ENCODE peak calls at places on chromosomes 16 and 17, in nine cellular contexts. One of them, this sample, is unnamed. For H3K4me1, the result is how much of the 10 kb centered on the place peaks cover.

GRCh38 chr17:59547131-59547915 is 18.1 kb upstream of the DHX40 start:
- DNase-seq in heart left ventricle: no peak
- DNase-seq in A549: no peak
- DNase-seq in Peyer's patch: no peak
- DNase-seq in psoas muscle: no peak
- DNase-seq in thyroid gland: no peak
- DNase-seq in CD8-positive, alpha-beta memory T cell: no peak
- DNase-seq in DND-41: no peak
- DNase-seq in fibroblast of lung: peak
- DNase-seq in this sample: no peak

GRCh38 chr17:63571632-63572310 is 21.5 kb downstream of the DCAF7 start:
- DNase-seq in heart left ventricle: no peak
- DNase-seq in A549: no peak
- DNase-seq in Peyer's patch: no peak
- DNase-seq in psoas muscle: no peak
- DNase-seq in thyroid gland: no peak
- DNase-seq in CD8-positive, alpha-beta memory T cell: no peak
- DNase-seq in DND-41: no peak
- DNase-seq in fibroblast of lung: peak
- DNase-seq in this sample: no peak

GRCh38 chr17:83196973-83197880 is 117.8 kb downstream of the METRNL start:
- DNase-seq in heart left ventricle: peak
- DNase-seq in A549: no peak
- DNase-seq in Peyer's patch: peak
- DNase-seq in psoas muscle: peak
- DNase-seq in thyroid gland: peak
- DNase-seq in CD8-positive, alpha-beta memory T cell: no peak
- DNase-seq in DND-41: no peak
- DNase-seq in fibroblast of lung: no peak
- DNase-seq in this sample: peak

GRCh38 chr16:46830417-46830901 is 521 bp downstream of the C16orf87 start:
- DNase-seq in heart left ventricle: no peak
- DNase-seq in A549: no peak
- DNase-seq in Peyer's patch: peak
- DNase-seq in psoas muscle: peak
- DNase-seq in thyroid gland: peak
- DNase-seq in CD8-positive, alpha-beta memory T cell: no peak
- DNase-seq in DND-41: peak
- DNase-seq in fibroblast of lung: peak
- DNase-seq in this sample: peak

GRCh38 chr17:8991514-8992285 is 26.2 kb upstream of the PIK3R5 start:
- DNase-seq in heart left ventricle: peak
- DNase-seq in A549: peak
- DNase-seq in Peyer's patch: peak
- DNase-seq in psoas muscle: peak
- DNase-seq in thyroid gland: peak
- DNase-seq in CD8-positive, alpha-beta memory T cell: peak
- DNase-seq in DND-41: peak
- DNase-seq in fibroblast of lung: peak
- DNase-seq in this sample: no peak

GRCh38 chr17:52157603-52158449 is 688 bp downstream of the CA10 start:
- DNase-seq in heart left ventricle: no peak
- DNase-seq in A549: no peak
- DNase-seq in Peyer's patch: no peak
- DNase-seq in psoas muscle: no peak
- DNase-seq in thyroid gland: no peak
- DNase-seq in CD8-positive, alpha-beta memory T cell: no peak
- DNase-seq in DND-41: no peak
- DNase-seq in fibroblast of lung: no peak
- DNase-seq in this sample: no peak

GRCh38 chr17:72413077-72414031 is 292.5 kb downstream of the SOX9 start:
- DNase-seq in heart left ventricle: no peak
- DNase-seq in A549: no peak
- DNase-seq in Peyer's patch: no peak
- DNase-seq in psoas muscle: no peak
- DNase-seq in thyroid gland: no peak
- DNase-seq in CD8-positive, alpha-beta memory T cell: no peak
- DNase-seq in DND-41: no peak
- DNase-seq in fibroblast of lung: no peak
- DNase-seq in this sample: no peak

GRCh38 chr17:21298056-21298982 is 13.8 kb downstream of the MAP2K3 start:
- DNase-seq in heart left ventricle: no peak
- DNase-seq in A549: no peak
- DNase-seq in Peyer's patch: no peak
- DNase-seq in psoas muscle: no peak
- DNase-seq in thyroid gland: no peak
- DNase-seq in CD8-positive, alpha-beta memory T cell: no peak
- DNase-seq in DND-41: no peak
- DNase-seq in fibroblast of lung: no peak
- DNase-seq in this sample: peak

GRCh38 chr17:74282587-74283370 is 8.7 kb downstream of the DNAI2 start:
- DNase-seq in heart left ventricle: no peak
- DNase-seq in A549: no peak
- DNase-seq in Peyer's patch: no peak
- DNase-seq in psoas muscle: no peak
- DNase-seq in thyroid gland: no peak
- DNase-seq in CD8-positive, alpha-beta memory T cell: peak
- DNase-seq in DND-41: peak
- DNase-seq in fibroblast of lung: peak
- DNase-seq in this sample: no peak

GRCh38 chr17:47201168-47201567 is 8.0 kb upstream of the MYL4 start:
- DNase-seq in heart left ventricle: no peak
- DNase-seq in A549: no peak
- DNase-seq in Peyer's patch: no peak
- DNase-seq in psoas muscle: no peak
- DNase-seq in thyroid gland: no peak
- DNase-seq in CD8-positive, alpha-beta memory T cell: no peak
- DNase-seq in DND-41: no peak
- DNase-seq in fibroblast of lung: no peak
- DNase-seq in this sample: no peak

GRCh38 chr16:71216714-71217113 is 13.8 kb downstream of the HYDIN start:
- DNase-seq in heart left ventricle: no peak
- DNase-seq in A549: no peak
- DNase-seq in Peyer's patch: no peak
- DNase-seq in psoas muscle: no peak
- DNase-seq in thyroid gland: no peak
- DNase-seq in CD8-positive, alpha-beta memory T cell: no peak
- DNase-seq in DND-41: no peak
- DNase-seq in fibroblast of lung: no peak
- DNase-seq in this sample: no peak

GRCh38 chr16:30032083-30032819 is 1.2 kb upstream of the TLCD3B start:
- DNase-seq in heart left ventricle: no peak
- DNase-seq in A549: no peak
- DNase-seq in Peyer's patch: peak
- DNase-seq in psoas muscle: no peak
- DNase-seq in thyroid gland: peak
- DNase-seq in CD8-positive, alpha-beta memory T cell: peak
- DNase-seq in DND-41: peak
- DNase-seq in fibroblast of lung: peak
- DNase-seq in this sample: no peak

GRCh38 chr17:40407460-40407859 is 10.2 kb downstream of the TOP2A start:
- DNase-seq in heart left ventricle: no peak
- DNase-seq in A549: no peak
- DNase-seq in Peyer's patch: no peak
- DNase-seq in psoas muscle: no peak
- DNase-seq in thyroid gland: no peak
- DNase-seq in CD8-positive, alpha-beta memory T cell: no peak
- DNase-seq in DND-41: no peak
- DNase-seq in fibroblast of lung: no peak
- DNase-seq in this sample: no peak

GRCh38 chr16:21301895-21302291 is 23.8 kb upstream of the CRYM start:
- DNase-seq in heart left ventricle: no peak
- DNase-seq in A549: no peak
- DNase-seq in Peyer's patch: no peak
- DNase-seq in psoas muscle: no peak
- DNase-seq in thyroid gland: no peak
- DNase-seq in CD8-positive, alpha-beta memory T cell: no peak
- DNase-seq in DND-41: no peak
- DNase-seq in fibroblast of lung: no peak
- DNase-seq in this sample: no peak

GRCh38 chr17:10649602-10650001 is 7.5 kb downstream of the MYH3 start:
- DNase-seq in heart left ventricle: no peak
- DNase-seq in A549: no peak
- DNase-seq in Peyer's patch: no peak
- DNase-seq in psoas muscle: no peak
- DNase-seq in thyroid gland: no peak
- DNase-seq in CD8-positive, alpha-beta memory T cell: no peak
- DNase-seq in DND-41: no peak
- DNase-seq in fibroblast of lung: no peak
- DNase-seq in this sample: no peak

GRCh38 chr16:86396918-86397317 is 113.4 kb upstream of the FOXF1 start:
- DNase-seq in heart left ventricle: no peak
- DNase-seq in A549: no peak
- DNase-seq in Peyer's patch: no peak
- DNase-seq in psoas muscle: no peak
- DNase-seq in thyroid gland: no peak
- DNase-seq in CD8-positive, alpha-beta memory T cell: no peak
- DNase-seq in DND-41: no peak
- DNase-seq in fibroblast of lung: peak
- DNase-seq in this sample: no peak

GRCh38 chr16:59440-60059 is 5.9 kb downstream of the SNRNP25 start:
- DNase-seq in heart left ventricle: no peak
- DNase-seq in A549: no peak
- DNase-seq in Peyer's patch: no peak
- DNase-seq in psoas muscle: peak
- DNase-seq in thyroid gland: no peak
- DNase-seq in CD8-positive, alpha-beta memory T cell: no peak
- DNase-seq in DND-41: no peak
- DNase-seq in fibroblast of lung: no peak
- DNase-seq in this sample: no peak

GRCh38 chr17:7859028-7859427 is 1.2 kb downstream of the CYB5D1 start:
- DNase-seq in heart left ventricle: no peak
- DNase-seq in A549: no peak
- DNase-seq in Peyer's patch: no peak
- DNase-seq in psoas muscle: no peak
- DNase-seq in thyroid gland: no peak
- DNase-seq in CD8-positive, alpha-beta memory T cell: no peak
- DNase-seq in DND-41: no peak
- DNase-seq in fibroblast of lung: no peak
- DNase-seq in this sample: no peak
- H3K4me3 ChIP-seq in heart left ventricle: peak
- H3K4me3 ChIP-seq in A549: peak
- H3K4me3 ChIP-seq in Peyer's patch: no peak
- H3K4me3 ChIP-seq in psoas muscle: peak
- H3K4me3 ChIP-seq in thyroid gland: no peak
- H3K4me3 ChIP-seq in CD8-positive, alpha-beta memory T cell: no peak
- H3K4me3 ChIP-seq in DND-41: no peak
- H3K4me3 ChIP-seq in fibroblast of lung: peak
- H3K4me3 ChIP-seq in this sample: peak

GRCh38 chr16:85172465-85173071 is 60.3 kb upstream of the CIBAR2 start:
- DNase-seq in heart left ventricle: peak
- DNase-seq in A549: peak
- DNase-seq in Peyer's patch: no peak
- DNase-seq in psoas muscle: no peak
- DNase-seq in thyroid gland: peak
- DNase-seq in CD8-positive, alpha-beta memory T cell: no peak
- DNase-seq in DND-41: no peak
- DNase-seq in fibroblast of lung: peak
- DNase-seq in this sample: peak
- H3K4me1 ChIP-seq in heart left ventricle: half or more
- H3K4me1 ChIP-seq in A549: half or more
- H3K4me1 ChIP-seq in Peyer's patch: under half
- H3K4me1 ChIP-seq in psoas muscle: half or more
- H3K4me1 ChIP-seq in thyroid gland: half or more
- H3K4me1 ChIP-seq in CD8-positive, alpha-beta memory T cell: under half
- H3K4me1 ChIP-seq in DND-41: under half
- H3K4me1 ChIP-seq in fibroblast of lung: under half
- H3K4me1 ChIP-seq in this sample: half or more

GRCh38 chr17:50128441-50129302 is 1.3 kb downstream of the SAMD14 start:
- DNase-seq in heart left ventricle: no peak
- DNase-seq in A549: no peak
- DNase-seq in Peyer's patch: no peak
- DNase-seq in psoas muscle: no peak
- DNase-seq in thyroid gland: no peak
- DNase-seq in CD8-positive, alpha-beta memory T cell: no peak
- DNase-seq in DND-41: no peak
- DNase-seq in fibroblast of lung: no peak
- DNase-seq in this sample: no peak
- H3K4me3 ChIP-seq in heart left ventricle: peak
- H3K4me3 ChIP-seq in A549: peak
- H3K4me3 ChIP-seq in Peyer's patch: peak
- H3K4me3 ChIP-seq in psoas muscle: peak
- H3K4me3 ChIP-seq in thyroid gland: no peak
- H3K4me3 ChIP-seq in CD8-positive, alpha-beta memory T cell: no peak
- H3K4me3 ChIP-seq in DND-41: no peak
- H3K4me3 ChIP-seq in fibroblast of lung: peak
- H3K4me3 ChIP-seq in this sample: peak

GRCh38 chr16:57473906-57474305 is 11.4 kb downstream of the POLR2C start:
- DNase-seq in heart left ventricle: no peak
- DNase-seq in A549: no peak
- DNase-seq in Peyer's patch: no peak
- DNase-seq in psoas muscle: no peak
- DNase-seq in thyroid gland: no peak
- DNase-seq in CD8-positive, alpha-beta memory T cell: no peak
- DNase-seq in DND-41: no peak
- DNase-seq in fibroblast of lung: no peak
- DNase-seq in this sample: no peak

GRCh38 chr16:57471852-57472664 is 9.6 kb downstream of the POLR2C start:
- DNase-seq in heart left ventricle: no peak
- DNase-seq in A549: peak
- DNase-seq in Peyer's patch: peak
- DNase-seq in psoas muscle: no peak
- DNase-seq in thyroid gland: no peak
- DNase-seq in CD8-positive, alpha-beta memory T cell: no peak
- DNase-seq in DND-41: no peak
- DNase-seq in fibroblast of lung: no peak
- DNase-seq in this sample: peak

GRCh38 chr16:57474671-57475661 is 11.3 kb downstream of the DOK4 start:
- DNase-seq in heart left ventricle: no peak
- DNase-seq in A549: no peak
- DNase-seq in Peyer's patch: no peak
- DNase-seq in psoas muscle: no peak
- DNase-seq in thyroid gland: no peak
- DNase-seq in CD8-positive, alpha-beta memory T cell: no peak
- DNase-seq in DND-41: no peak
- DNase-seq in fibroblast of lung: no peak
- DNase-seq in this sample: no peak

GRCh38 chr16:57472665-57473060 is 10.2 kb downstream of the POLR2C start:
- DNase-seq in heart left ventricle: no peak
- DNase-seq in A549: no peak
- DNase-seq in Peyer's patch: peak
- DNase-seq in psoas muscle: no peak
- DNase-seq in thyroid gland: no peak
- DNase-seq in CD8-positive, alpha-beta memory T cell: no peak
- DNase-seq in DND-41: no peak
- DNase-seq in fibroblast of lung: no peak
- DNase-seq in this sample: no peak

DNA sequence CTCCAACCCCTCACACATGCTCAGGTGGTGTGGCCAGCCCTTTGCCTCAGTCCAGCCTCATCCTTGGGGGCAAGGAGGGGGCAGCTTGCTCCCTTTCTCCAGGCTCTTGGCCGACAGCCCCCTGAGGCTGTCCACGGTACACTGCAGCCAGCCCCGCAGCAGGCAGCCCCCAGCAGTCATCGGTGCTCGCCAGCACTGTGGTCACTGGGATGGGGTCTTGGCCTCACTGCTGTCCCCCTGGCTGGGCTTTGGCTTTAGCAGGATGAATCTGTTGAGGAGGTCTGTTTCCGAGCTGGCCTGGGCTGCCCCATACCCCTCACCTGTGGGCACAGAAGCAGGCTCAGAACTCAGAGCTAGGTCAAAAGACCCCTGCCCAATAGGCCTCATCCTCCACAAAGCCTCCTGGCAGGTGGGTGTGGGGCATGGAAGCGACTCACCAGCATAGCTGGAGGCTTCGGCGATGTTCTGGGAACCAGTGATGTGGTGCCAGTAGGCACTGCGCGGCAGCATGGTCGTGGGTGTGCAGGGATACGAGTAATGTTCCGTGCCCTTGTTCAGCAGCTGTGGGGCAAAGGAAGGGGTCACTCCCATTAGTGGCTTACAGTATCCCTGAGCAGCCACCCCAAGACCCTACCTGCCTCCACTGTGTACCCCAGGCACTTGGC is 10.8 kb downstream of the POLR2C start:
- DNase-seq in heart left ventricle: no peak
- DNase-seq in A549: no peak
- DNase-seq in Peyer's patch: peak
- DNase-seq in psoas muscle: no peak
- DNase-seq in thyroid gland: no peak
- DNase-seq in CD8-positive, alpha-beta memory T cell: no peak
- DNase-seq in DND-41: no peak
- DNase-seq in fibroblast of lung: no peak
- DNase-seq in this sample: no peak
- H3K4me1 ChIP-seq in heart left ventricle: under half
- H3K4me1 ChIP-seq in A549: half or more
- H3K4me1 ChIP-seq in Peyer's patch: under half
- H3K4me1 ChIP-seq in psoas muscle: under half
- H3K4me1 ChIP-seq in thyroid gland: under half
- H3K4me1 ChIP-seq in CD8-positive, alpha-beta memory T cell: under half
- H3K4me1 ChIP-seq in DND-41: under half
- H3K4me1 ChIP-seq in fibroblast of lung: under half
- H3K4me1 ChIP-seq in this sample: under half